ENCODE peak calls at places on chromosomes 4 and X, in seven cellular contexts. J is H1, F is HCT116, I is K562, Z is SK-N-SH, L is NT2/D1, D is HepG2. G is an unnamed sample.

GRCh38 chr4:41750624-41751324 is 2.2 kb upstream of the PHOX2B start:
- DNase-seq in Z (peak; percentile 71), J (peak; percentile 71), L (no peak), I (no peak), F (no peak), D (no peak), G (no peak)

GRCh38 chr4:7384929-7385890 is 49.5 kb downstream of the PSAPL1 start:
- DNase-seq in D (no peak), L (no peak), J (no peak), I (no peak), F (no peak), Z (peak; percentile 7), G (no peak)

GRCh38 chrX:87968118-87968517 is 450.5 kb downstream of the KLHL4 start:
- DNase-seq in D (no peak), Z (no peak), F (no peak), J (no peak), L (no peak), I (no peak), G (no peak)

GRCh38 chrX:38275615-38276014 is 51.7 kb downstream of the RPGR start:
- DNase-seq in D (peak; percentile 51), L (no peak), F (peak; percentile 27), I (no peak), J (no peak), Z (no peak), G (peak; percentile 13)

GRCh38 chrX:132956421-132957210 is 1.8 kb downstream of the HS6ST2 start:
- DNase-seq in F (no peak), J (peak; percentile 55), D (no peak), L (no peak), Z (peak; percentile 59), I (no peak), G (no peak)

GRCh38 chrX:40108084-40108958 is 10.6 kb upstream of the BCOR start:
- DNase-seq in D (peak; percentile 74), F (no peak), L (no peak), J (peak; percentile 63), I (no peak), Z (no peak), G (no peak)

GRCh38 chr4:5711479-5712184 is 631 bp downstream of the EVC start:
- DNase-seq in I (no peak), J (peak; percentile 65), Z (no peak), F (no peak), D (peak; percentile 15), L (no peak), G (no peak)

GRCh38 chr4:84652478-84652877 is 69.6 kb downstream of the CDS1 start:
- DNase-seq in Z (no peak), L (no peak), I (no peak), J (no peak), D (no peak), F (no peak), G (no peak)

GRCh38 chr4:87543835-87544461 is 14.8 kb upstream of the SPARCL1 start:
- DNase-seq in I (no peak), L (no peak), Z (peak; percentile 34), J (no peak), F (peak; percentile 38), D (peak; percentile 4), G (no peak)

GRCh38 chr4:150242820-150243458 is 164.7 kb downstream of the DCLK2 start:
- DNase-seq in Z (peak; percentile 74), J (no peak), D (no peak), I (peak; percentile 68), L (peak; percentile 28), F (peak; percentile 12), G (no peak)

GRCh38 chr4:108906006-108906405 is 143.2 kb upstream of the ETNPPL start:
- DNase-seq in F (no peak), J (peak; percentile 49), L (no peak), Z (no peak), I (no peak), D (no peak), G (no peak)

GRCh38 chrX:41335590-41336331 is 1.8 kb downstream of the DDX3X start:
- DNase-seq in D (no peak), Z (no peak), L (no peak), J (no peak), I (no peak), F (no peak), G (no peak)

GRCh38 chr4:128287159-128287870 is at the start of gene PGRMC2:
- DNase-seq in D (no peak), I (peak; percentile 30), L (no peak), Z (peak; percentile 61), F (no peak), J (peak; percentile 67), G (no peak)

DNA sequence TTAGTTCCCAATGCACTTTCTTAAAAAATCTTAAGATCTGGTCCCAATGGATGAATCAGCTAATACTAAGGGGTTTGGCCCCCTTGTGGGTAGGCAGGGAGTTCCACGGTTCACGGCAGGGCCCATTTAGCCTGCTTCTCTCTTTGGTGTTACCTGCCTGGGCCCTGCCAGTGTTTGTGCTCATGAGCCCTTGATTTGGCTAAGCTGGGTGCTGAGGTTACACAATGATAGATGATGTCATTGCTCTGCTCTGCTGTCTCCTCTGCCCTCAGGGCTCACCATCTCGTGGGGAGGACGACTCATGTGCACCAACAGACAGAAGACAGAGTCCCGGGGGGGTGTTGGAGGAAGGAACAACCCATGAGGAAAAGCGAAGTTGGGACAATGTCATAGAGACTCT is 24.4 kb downstream of the RTL5 start:
- DNase-seq in L (no peak), D (no peak), F (no peak), Z (peak; percentile 31), J (no peak), I (peak; percentile 11), G (no peak)
- TF ChIP-seq YY1 in L (no peak), D (no peak), F (no peak), Z (no peak), J (no peak), I (no peak), G (no peak)

GRCh38 chrX:122238801-122239200 is 945.3 kb upstream of the GRIA3 start:
- DNase-seq in Z (no peak), F (no peak), D (no peak), L (no peak), I (no peak), J (no peak), G (no peak)
- TF ChIP-seq YY1 in Z (no peak), F (no peak), D (no peak), L (no peak), I (no peak), J (no peak), G (no peak)

GRCh38 chr4:185567828-185568442 is 32.6 kb upstream of the PDLIM3 start:
- DNase-seq in Z (no peak), J (no peak), D (peak; percentile 80), F (no peak), L (no peak), I (no peak), G (no peak)

GRCh38 chr4:185564355-185564754 is 29.0 kb upstream of the PDLIM3 start:
- DNase-seq in Z (no peak), F (no peak), I (no peak), L (no peak), J (no peak), D (no peak), G (no peak)

GRCh38 chr4:185565696-185566095 is 30.4 kb upstream of the PDLIM3 start:
- DNase-seq in L (no peak), I (no peak), F (no peak), Z (no peak), J (no peak), D (no peak), G (no peak)

GRCh38 chr4:185566425-185566824 is 31.1 kb upstream of the PDLIM3 start:
- DNase-seq in D (no peak), L (no peak), Z (no peak), I (no peak), J (no peak), F (no peak), G (no peak)

DNA sequence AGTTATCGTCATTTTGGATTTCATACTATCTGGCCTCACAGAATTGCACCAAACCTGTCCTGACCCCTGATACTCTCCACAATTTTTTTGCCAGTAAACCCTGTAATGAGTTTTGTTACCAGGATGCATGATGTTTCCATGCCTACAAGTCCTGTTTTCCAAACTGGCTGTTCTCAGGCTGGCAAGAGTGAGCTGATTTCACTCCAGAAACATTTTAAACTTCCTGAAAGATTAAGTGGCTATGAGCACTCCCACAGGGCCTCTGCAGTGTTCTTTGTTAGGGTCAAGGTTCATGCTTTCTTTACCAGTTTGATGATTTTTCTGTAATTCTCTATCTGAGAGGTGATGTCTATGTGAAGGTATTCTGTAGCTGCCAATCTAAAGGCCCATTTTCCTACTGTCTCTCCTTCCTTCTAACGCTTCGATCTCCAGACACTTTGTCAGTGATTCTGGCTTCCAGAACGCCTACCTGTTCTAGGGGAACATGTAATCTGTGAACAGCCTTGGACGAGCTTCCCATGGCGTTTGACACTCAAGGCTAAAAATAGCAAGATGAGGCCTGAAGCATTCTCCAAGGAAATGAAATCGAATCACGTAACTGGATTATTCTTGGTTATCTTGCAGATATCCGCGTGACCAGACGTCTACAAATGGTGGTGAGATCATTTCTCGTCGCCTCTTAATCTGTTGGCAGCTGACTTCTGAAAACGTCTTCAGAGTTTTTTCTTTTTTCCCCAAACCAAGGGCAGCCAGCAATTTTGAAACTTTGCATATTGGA is 31.9 kb upstream of the PDLIM3 start:
- DNase-seq in Z (no peak), L (no peak), I (no peak), J (no peak), F (no peak), D (peak; percentile 78), G (no peak)
- TF ChIP-seq YY1 in Z (no peak), L (no peak), I (no peak), J (no peak), F (no peak), D (no peak), G (no peak)

DNA sequence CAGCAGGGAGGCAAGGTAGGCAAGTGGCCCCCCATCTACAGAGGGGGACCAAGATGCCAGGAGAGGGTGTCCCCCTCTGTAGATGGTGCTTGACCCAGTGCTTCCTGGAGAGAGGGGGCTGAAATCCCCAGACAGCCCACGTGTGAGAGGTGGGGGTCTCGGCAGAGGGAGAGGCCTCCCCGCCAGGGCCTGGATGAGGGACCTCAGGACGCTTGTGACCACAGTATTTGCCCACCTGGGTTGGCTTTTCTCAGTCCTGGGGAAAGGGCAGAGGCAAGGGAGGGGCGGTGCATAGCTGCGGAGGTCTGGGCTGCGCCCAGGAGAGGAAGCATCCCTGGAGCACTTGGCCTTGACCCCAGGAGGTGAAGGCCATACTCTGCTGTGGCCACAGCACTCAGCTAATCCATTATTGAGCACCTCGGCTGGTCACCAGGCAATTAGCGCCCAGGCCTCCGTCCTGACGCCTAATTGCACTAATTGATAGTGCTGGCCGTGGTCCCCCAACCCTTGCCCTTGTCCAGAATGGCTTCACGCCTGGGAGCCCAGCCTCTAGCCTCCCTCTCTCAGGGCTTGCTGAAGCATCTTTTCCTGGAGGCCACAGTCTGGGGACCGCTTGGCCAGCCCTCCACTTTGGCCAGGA is 30.7 kb downstream of the HMX1 start:
- DNase-seq in D (no peak), Z (peak; percentile 6), L (no peak), F (no peak), J (peak; percentile 28), I (no peak), G (no peak)
- TF ChIP-seq YY1 in D (no peak), Z (no peak), L (no peak), F (no peak), J (no peak), I (no peak), G (no peak)

G was measured in GM12878.